ENCODE peak calls at places on chromosomes 5 and 9, in six cellular contexts. D, V, F, E, N and Y are unnamed samples.

GRCh38 chr9:96150324-96151023 is 151.5 kb downstream of the HSD17B3 start:
- DNase-seq in D (no peak), F (no peak), N (no peak), E (peak; percentile 2), V (no peak), Y (peak; percentile 59)

GRCh38 chr5:179766021-179766725 is 27.6 kb upstream of the LTC4S start:
- DNase-seq in F (no peak), D (no peak), N (no peak), E (no peak), V (no peak), Y (no peak)

GRCh38 chr9:79057576-79057975 is 514.2 kb upstream of the TLE4 start:
- DNase-seq in D (no peak), V (no peak), F (no peak), E (no peak), N (no peak), Y (no peak)

GRCh38 chr5:76790632-76791290 is 28.1 kb upstream of the F2RL1 start:
- DNase-seq in N (no peak), F (no peak), V (no peak), D (no peak), E (no peak), Y (peak; percentile 10)

GRCh38 chr9:21974542-21975409 is 19.4 kb downstream of the CDKN2A start:
- DNase-seq in N (peak; percentile 53), F (peak; percentile 46), V (peak; percentile 88), E (peak; percentile 22), D (no peak), Y (peak; percentile 63)

GRCh38 chr5:165630211-165630866 is 2124.9 kb downstream of the MAT2B start:
- DNase-seq in E (no peak), V (peak; percentile 86), F (no peak), N (peak; percentile 25), D (no peak), Y (no peak)

GRCh38 chr5:135615171-135615570 is 36.4 kb upstream of the CXCL14 start:
- DNase-seq in F (no peak), D (no peak), N (no peak), E (no peak), V (no peak), Y (no peak)

GRCh38 chr5:64534033-64534432 is 28.2 kb downstream of the RGS7BP start:
- DNase-seq in F (no peak), D (no peak), N (no peak), E (no peak), V (no peak), Y (no peak)

GRCh38 chr9:109779711-109780452 is at the start of gene PALM2AKAP2:
- DNase-seq in D (peak; percentile 81), N (peak; percentile 33), V (peak; percentile 93), F (no peak), E (no peak), Y (no peak)

DNA sequence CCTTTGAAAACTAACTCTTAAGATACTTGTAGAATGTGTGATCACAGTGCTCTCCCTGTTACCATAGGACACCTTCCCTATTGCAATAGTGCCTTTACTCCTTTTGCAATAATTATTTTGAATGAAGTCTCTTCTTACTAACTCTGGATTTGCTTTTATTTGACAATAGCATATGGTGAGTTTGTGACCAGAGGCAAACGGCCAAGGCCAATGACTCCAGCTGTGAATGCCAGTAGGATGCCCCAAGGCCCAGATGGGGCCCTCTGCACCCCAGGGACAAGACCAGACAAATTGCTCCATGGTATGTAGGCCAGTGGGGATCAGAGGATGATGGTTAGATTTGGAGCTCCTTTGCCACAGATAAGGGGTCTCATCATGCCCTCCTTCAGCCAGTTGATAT is 116.9 kb downstream of the NPR3 start:
- DNase-seq in E (no peak), N (no peak), V (no peak), D (no peak), F (no peak), Y (no peak)
- H3K36me3 ChIP-seq in E (no peaks in the 10 kb centered on the region), N (no peaks in the 10 kb centered on the region), V (no peaks in the 10 kb centered on the region), D (no peaks in the 10 kb centered on the region), F (no peaks in the 10 kb centered on the region), Y (no peaks in the 10 kb centered on the region)

DNA sequence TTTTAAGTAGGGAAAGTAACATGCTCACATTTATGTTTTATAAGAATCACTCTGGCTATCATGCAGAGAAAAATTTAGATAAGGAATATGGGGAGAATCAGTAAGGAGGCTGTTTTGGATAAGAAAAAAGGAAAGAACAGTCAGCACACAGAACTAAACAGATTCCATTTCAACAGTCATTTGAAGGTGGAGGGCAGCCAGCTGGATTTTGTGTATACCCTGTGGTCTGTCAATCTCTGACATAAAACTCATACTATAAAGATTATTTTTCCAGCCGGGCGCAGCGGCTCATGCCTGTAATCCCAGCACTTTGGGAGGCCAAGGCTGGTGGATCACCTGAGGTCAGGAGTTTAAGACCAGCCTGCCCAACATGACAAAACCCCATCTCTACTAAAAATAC is 64.2 kb downstream of the PCA3 start:
- DNase-seq in E (no peak), F (no peak), D (no peak), V (no peak), N (no peak), Y (no peak)
- H3K27ac ChIP-seq in E (no peak overlapping the region), F (no peak overlapping the region), D (no peak overlapping the region), V (no peak overlapping the region), N (no peak overlapping the region), Y (no peak overlapping the region)

GRCh38 chr5:68260455-68260854 is 44.9 kb downstream of the PIK3R1 start:
- DNase-seq in E (no peak), D (no peak), F (no peak), V (no peak), N (no peak), Y (no peak)
- H3K4me1 ChIP-seq in E (peaks cover 78% of the 10 kb centered on the region), D (peaks cover 93% of the 10 kb centered on the region), F (peaks cover 7% of the 10 kb centered on the region), V (peaks cover 6% of the 10 kb centered on the region), N (peaks cover 7% of the 10 kb centered on the region), Y (peaks cover 90% of the 10 kb centered on the region)

GRCh38 chr5:172905771-172906170 is 53.5 kb upstream of the RPL26L1 start:
- DNase-seq in D (no peak), V (peak; percentile 24), F (no peak), N (no peak), E (no peak), Y (no peak)

GRCh38 chr5:172906436-172906835 is 52.8 kb upstream of the RPL26L1 start:
- DNase-seq in D (no peak), E (no peak), V (no peak), N (no peak), F (no peak), Y (no peak)

GRCh38 chr5:172904643-172905345 is 54.4 kb upstream of the RPL26L1 start:
- DNase-seq in N (peak; percentile 98), E (no peak), F (no peak), V (no peak), D (peak; percentile 77), Y (no peak)

GRCh38 chr5:172904312-172904642 is 54.9 kb upstream of the RPL26L1 start:
- DNase-seq in F (no peak), E (no peak), N (no peak), D (no peak), V (no peak), Y (no peak)

DNA sequence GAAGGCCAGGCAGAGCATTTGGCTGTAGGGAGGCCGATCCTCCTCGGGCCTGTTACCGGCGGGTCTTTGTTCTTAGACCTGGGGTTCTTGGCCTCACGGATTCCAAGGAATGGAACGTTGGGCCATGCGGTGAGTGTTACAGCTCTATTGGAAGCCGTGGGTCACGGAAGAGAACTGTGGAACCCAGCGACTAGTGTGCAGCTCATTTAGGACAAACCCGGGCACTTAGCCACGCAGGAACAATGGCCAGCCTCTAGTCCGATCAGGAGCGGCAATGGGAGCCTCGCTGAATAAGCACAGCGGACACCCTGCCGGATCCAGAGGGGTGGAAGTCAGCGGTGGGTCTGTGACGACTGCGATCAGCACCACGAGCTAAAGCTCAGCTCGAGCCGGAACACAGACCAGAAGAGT is 53.9 kb upstream of the RPL26L1 start:
- DNase-seq in F (no peak), N (peak; percentile 65), E (no peak), V (no peak), D (no peak), Y (no peak)
- H3K36me3 ChIP-seq in F (no peaks in the 10 kb centered on the region), N (no peaks in the 10 kb centered on the region), E (no peaks in the 10 kb centered on the region), V (no peaks in the 10 kb centered on the region), D (no peaks in the 10 kb centered on the region), Y (no peaks in the 10 kb centered on the region)

GRCh38 chr9:19408316-19408692 is 505 bp upstream of the ACER2 start:
- DNase-seq in F (no peak), V (no peak), N (no peak), E (peak; percentile 5), D (peak; percentile 70), Y (no peak)

GRCh38 chr9:19408693-19409405 is at the start of gene ACER2:
- DNase-seq in N (peak; percentile 99), V (peak; percentile 96), E (peak; percentile 93), D (peak; percentile 98), F (peak; percentile 96), Y (peak; percentile 94)

GRCh38 chr9:19410594-19410993 is 1.8 kb downstream of the ACER2 start:
- DNase-seq in V (no peak), F (no peak), N (no peak), D (no peak), E (no peak), Y (no peak)

GRCh38 chr9:19410195-19410503 is 1.3 kb downstream of the ACER2 start:
- DNase-seq in F (no peak), D (no peak), E (no peak), N (no peak), V (no peak), Y (no peak)

GRCh38 chr9:19409406-19410194 is 791 bp downstream of the ACER2 start:
- DNase-seq in D (peak; percentile 47), N (peak; percentile 55), F (peak; percentile 31), E (no peak), V (peak; percentile 64), Y (peak; percentile 8)
- H3K27ac ChIP-seq in D (peak overlapping the region; percentile 94), N (peak overlapping the region; percentile 43), F (peak overlapping the region; percentile 64), E (peak overlapping the region; percentile 46), V (no peak overlapping the region), Y (peak overlapping the region; percentile 69)

DNA sequence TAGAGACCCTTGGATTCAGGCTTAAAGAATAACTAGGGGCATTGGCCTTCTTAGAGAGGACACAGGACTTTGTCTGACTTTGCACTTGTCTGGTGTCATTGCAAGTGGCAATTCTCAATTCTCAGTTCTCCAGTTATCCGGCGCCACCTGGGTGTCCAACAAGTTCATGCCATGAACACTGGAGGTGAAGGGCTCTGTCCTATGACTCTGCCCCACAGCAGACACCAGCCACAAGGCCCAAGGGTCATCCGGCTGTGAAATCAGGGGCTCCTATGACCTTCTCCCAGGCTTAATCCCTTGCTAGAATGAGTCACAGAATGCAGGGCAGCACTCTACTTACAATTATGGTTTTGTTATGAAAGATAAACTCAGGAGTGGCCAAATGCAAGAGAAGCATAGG is 391.9 kb downstream of the GADD45G start:
- DNase-seq in F (no peak), D (no peak), E (no peak), V (no peak), N (no peak), Y (no peak)
- H3K4me1 ChIP-seq in F (peaks cover 8% of the 10 kb centered on the region), D (peaks cover 74% of the 10 kb centered on the region), E (peaks cover 17% of the 10 kb centered on the region), V (peaks cover 22% of the 10 kb centered on the region), N (peaks cover 46% of the 10 kb centered on the region), Y (peaks cover 19% of the 10 kb centered on the region)

DNA sequence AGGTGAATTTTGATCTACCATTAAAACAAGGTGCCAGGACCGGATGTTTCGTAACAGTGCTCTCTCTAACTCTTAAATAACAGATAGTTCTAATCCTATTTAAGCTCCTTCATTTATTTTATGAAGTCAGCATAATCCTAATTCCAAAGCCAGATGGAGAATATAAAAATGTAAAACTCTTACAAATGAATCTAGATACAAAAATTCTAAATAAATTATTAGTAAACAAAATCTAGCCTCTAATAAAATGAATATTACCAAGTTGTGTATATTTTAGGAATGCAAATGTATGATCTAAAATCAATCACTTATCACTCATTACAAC is 32.4 kb upstream of the IL33 start:
- DNase-seq in N (no peak), F (no peak), D (no peak), V (no peak), E (no peak), Y (no peak)
- H3K36me3 ChIP-seq in N (no peaks in the 10 kb centered on the region), F (no peaks in the 10 kb centered on the region), D (no peaks in the 10 kb centered on the region), V (no peaks in the 10 kb centered on the region), E (no peaks in the 10 kb centered on the region), Y (no peaks in the 10 kb centered on the region)

GRCh38 chr5:51664491-51665294 is 281.4 kb downstream of the ISL1 start:
- DNase-seq in E (no peak), N (no peak), D (no peak), F (no peak), V (peak; percentile 81), Y (no peak)
- H3K27ac ChIP-seq in E (no peak overlapping the region), N (no peak overlapping the region), D (no peak overlapping the region), F (no peak overlapping the region), V (peak overlapping the region; percentile 43), Y (no peak overlapping the region)